ENCODE peak calls at places on chromosomes 2 and 18, in ten cellular contexts. V is breast epithelium, W is H1, R is GM23338, U is foreskin keratinocyte, H is body of pancreas, T is WERI-Rb-1, E is colonic mucosa, J is substantia nigra, Y is right cardiac atrium. A is an unnamed sample.
A peak's percentile ranks its signal among the peaks of the same experiment; 100 is the strongest.

GRCh38 chr18:3067213-3068118 is 54.5 kb upstream of the LPIN2 start:
- DNase-seq in V (no peak), W (no peak), R (no peak), U (no peak), H (no peak), T (no peak), E (peak; percentile 16), J (no peak), Y (peak; percentile 54), A (no peak)

GRCh38 chr18:58186258-58186948 is 142.4 kb downstream of the NEDD4L start:
- DNase-seq in V (no peak), W (no peak), R (no peak), U (peak; percentile 92), H (peak; percentile 74), T (no peak), E (peak; percentile 39), J (no peak), Y (no peak), A (peak; percentile 78)

GRCh38 chr2:46656640-46657039 is 177.3 kb downstream of the TMEM247 start:
- DNase-seq in V (no peak), W (no peak), R (no peak), U (no peak), H (no peak), T (no peak), E (no peak), J (no peak), Y (no peak), A (no peak)

GRCh38 chr2:3377279-3377611 is 373 bp downstream of the EIPR1 start:
- DNase-seq in V (no peak), W (no peak), R (peak; percentile 44), U (peak; percentile 17), H (no peak), T (no peak), E (no peak), J (no peak), Y (no peak), A (no peak)

GRCh38 chr2:180359522-180360282 is 352.6 kb upstream of the CWC22 start:
- DNase-seq in V (peak; percentile 73), W (no peak), R (peak; percentile 10), U (peak; percentile 27), H (peak; percentile 40), T (no peak), E (peak; percentile 21), J (no peak), Y (no peak), A (peak; percentile 78)

GRCh38 chr18:11672198-11672597 is 16.9 kb upstream of the GNAL start:
- DNase-seq in V (no peak), W (no peak), R (no peak), U (no peak), H (no peak), T (no peak), E (no peak), J (no peak), Y (no peak), A (no peak)

GRCh38 chr2:104378853-104379374 is 475.0 kb upstream of the POU3F3 start:
- DNase-seq in V (no peak), W (peak; percentile 3), R (peak; percentile 75), U (no peak), H (peak; percentile 8), T (no peak), E (peak; percentile 21), J (peak; percentile 44), Y (no peak), A (no peak)

GRCh38 chr2:141508806-141509595 is 621.8 kb downstream of the LRP1B start:
- DNase-seq in V (no peak), W (no peak), R (no peak), U (no peak), H (no peak), T (no peak), E (no peak), J (peak; percentile 34), Y (no peak), A (no peak)

GRCh38 chr2:191374366-191374765 is 129.2 kb downstream of the MYO1B start:
- DNase-seq in V (no peak), W (no peak), R (no peak), U (no peak), H (no peak), T (no peak), E (no peak), J (no peak), Y (no peak), A (no peak)

GRCh38 chr2:88765154-88765948 is 73.9 kb downstream of the RPIA start:
- DNase-seq in V (no peak), W (peak; percentile 27), R (peak; percentile 84), U (peak; percentile 40), H (peak; percentile 72), T (peak; percentile 66), E (peak; percentile 75), J (no peak), Y (peak; percentile 49), A (peak; percentile 36)

DNA sequence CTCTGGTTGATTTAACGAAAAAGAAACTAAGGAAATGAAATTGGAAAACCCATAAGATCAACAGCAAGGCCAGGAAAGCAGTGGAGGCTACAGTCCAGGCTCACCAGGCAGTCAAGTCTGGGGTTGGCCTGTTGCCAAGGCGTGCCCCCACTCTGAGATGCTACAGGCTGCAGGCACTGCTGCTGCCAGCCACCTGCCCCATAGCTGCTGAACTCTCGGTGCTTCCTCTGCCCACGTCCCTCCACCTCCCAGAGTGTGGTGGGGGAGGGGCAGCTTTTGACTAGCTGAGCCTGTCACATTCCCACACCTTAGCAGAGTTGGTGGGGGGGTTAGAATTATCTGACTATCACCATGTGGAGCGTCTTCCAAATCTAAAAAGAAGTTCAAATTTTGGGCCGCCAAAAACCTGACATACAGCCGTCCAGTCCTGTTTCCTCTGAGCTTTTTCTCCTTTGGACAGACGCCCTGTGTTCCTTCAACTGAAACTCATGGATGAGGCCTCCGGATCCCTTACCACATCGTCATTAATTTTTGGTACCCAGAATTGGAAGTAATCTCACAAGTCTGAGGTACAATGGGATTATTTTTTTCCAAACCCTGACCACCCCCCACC is 3.9 kb upstream of the SH3RF3 start:
- DNase-seq in V (no peak), W (no peak), R (peak; percentile 19), U (no peak), H (no peak), T (no peak), E (no peak), J (no peak), Y (no peak), A (no peak)
- H3K27ac ChIP-seq in V (no peak overlapping the region), W (no peak overlapping the region), R (no peak overlapping the region), U (no peak overlapping the region), H (no peak overlapping the region), T (no peak overlapping the region), E (no peak overlapping the region), J (no peak overlapping the region), Y (no peak overlapping the region), A (peak overlapping the region; percentile 42)

DNA sequence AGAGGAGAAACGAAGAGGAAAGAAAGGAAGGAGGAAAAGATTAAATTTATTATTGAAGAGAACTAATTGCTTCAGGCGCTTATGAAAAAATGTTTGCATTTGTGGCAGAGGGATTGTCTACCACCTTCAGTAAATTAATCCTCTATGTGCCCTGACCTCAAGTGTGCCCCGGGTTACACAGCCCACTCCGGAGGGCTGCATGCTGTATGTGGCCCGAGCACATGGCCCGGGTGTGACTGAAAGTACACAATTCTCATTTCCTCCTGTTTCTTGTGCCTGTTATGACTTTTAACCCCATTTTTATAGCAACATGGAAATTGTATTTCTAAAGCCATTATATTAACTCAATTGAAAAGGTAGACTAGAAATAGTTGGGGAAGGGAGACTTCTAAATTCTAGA is 38.8 kb downstream of the ZEB2 start:
- DNase-seq in V (no peak), W (no peak), R (no peak), U (no peak), H (no peak), T (no peak), E (no peak), J (no peak), Y (no peak), A (no peak)
- H3K27ac ChIP-seq in V (no peak overlapping the region), W (no peak overlapping the region), R (no peak overlapping the region), U (no peak overlapping the region), H (no peak overlapping the region), T (no peak overlapping the region), E (no peak overlapping the region), J (peak overlapping the region; percentile 71), Y (no peak overlapping the region), A (no peak overlapping the region)

GRCh38 chr2:211453311-211453894 is 897.0 kb downstream of the CPS1 start:
- DNase-seq in V (no peak), W (no peak), R (no peak), U (no peak), H (no peak), T (no peak), E (no peak), J (no peak), Y (no peak), A (no peak)
- H3K27ac ChIP-seq in V (no peak overlapping the region), W (no peak overlapping the region), R (no peak overlapping the region), U (no peak overlapping the region), H (no peak overlapping the region), T (no peak overlapping the region), E (no peak overlapping the region), J (no peak overlapping the region), Y (no peak overlapping the region), A (no peak overlapping the region)

GRCh38 chr18:74550886-74551285 is 16.6 kb downstream of the CNDP1 start:
- DNase-seq in V (no peak), W (no peak), R (no peak), U (no peak), H (no peak), T (no peak), E (no peak), J (no peak), Y (no peak), A (no peak)

GRCh38 chr18:74546007-74546406 is 11.7 kb downstream of the CNDP1 start:
- DNase-seq in V (no peak), W (no peak), R (no peak), U (no peak), H (no peak), T (no peak), E (no peak), J (no peak), Y (no peak), A (no peak)

GRCh38 chr18:74549591-74550104 is 15.3 kb downstream of the CNDP1 start:
- DNase-seq in V (no peak), W (no peak), R (no peak), U (no peak), H (no peak), T (no peak), E (no peak), J (no peak), Y (no peak), A (no peak)

GRCh38 chr18:74544898-74545297 is 10.6 kb downstream of the CNDP1 start:
- DNase-seq in V (no peak), W (no peak), R (no peak), U (no peak), H (no peak), T (no peak), E (no peak), J (no peak), Y (no peak), A (no peak)

DNA sequence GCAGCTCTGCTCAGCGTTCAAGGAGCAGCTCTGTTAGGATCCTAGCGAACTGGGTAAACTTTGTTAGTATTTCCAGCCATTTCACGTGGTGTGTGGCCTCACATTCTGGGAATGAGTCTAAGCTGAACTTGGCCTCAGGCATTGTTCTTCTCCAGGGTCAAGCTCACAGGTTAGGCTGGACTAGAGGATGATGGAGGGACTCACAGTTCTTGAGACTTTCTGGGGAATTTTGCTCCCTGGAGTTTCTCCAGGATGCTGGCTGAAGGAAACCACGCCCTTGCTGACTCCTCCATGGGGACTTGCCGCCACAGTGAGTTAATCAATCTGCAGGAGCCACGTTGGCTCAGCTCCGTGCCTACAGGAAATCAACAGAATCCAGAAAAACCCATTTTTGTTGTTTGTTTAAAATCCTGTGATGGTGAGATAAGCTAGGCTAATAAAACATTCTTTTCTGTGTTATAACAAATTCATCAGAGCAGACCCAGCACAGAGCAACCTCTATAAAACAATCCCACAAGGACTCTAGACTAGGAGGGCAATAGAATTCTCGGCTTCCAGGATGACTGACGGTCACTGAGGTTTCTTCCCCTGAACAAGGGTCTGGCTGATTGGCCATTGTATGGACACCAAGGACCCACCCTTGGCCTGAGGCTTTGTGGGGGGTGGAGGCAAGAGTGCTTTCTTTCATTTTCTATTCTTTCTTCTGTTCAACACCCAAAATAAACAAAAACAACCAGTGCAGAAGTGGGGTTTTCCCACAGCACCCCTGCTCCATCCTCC is 12.6 kb downstream of the CNDP1 start:
- DNase-seq in V (no peak), W (no peak), R (no peak), U (no peak), H (peak; percentile 22), T (no peak), E (peak; percentile 59), J (no peak), Y (no peak), A (no peak)
- H3K27ac ChIP-seq in V (peak overlapping the region; percentile 25), W (no peak overlapping the region), R (no peak overlapping the region), U (no peak overlapping the region), H (peak overlapping the region; percentile 37), T (no peak overlapping the region), E (no peak overlapping the region), J (peak overlapping the region; percentile 80), Y (peak overlapping the region; percentile 94), A (no peak overlapping the region)

A was measured in epithelial cell of prostate.